ENCODE peak calls at places on chromosome 20, in eight cellular contexts. One of them, this sample, is unnamed.

GRCh38 chr20:33177866-33178265 is 9.9 kb downstream of the BPIFA2 start:
- DNase-seq in fibroblast of pulmonary artery: no peak
- DNase-seq in AG10803: no peak
- DNase-seq in HCT116: no peak
- DNase-seq in tibial nerve: no peak
- DNase-seq in foreskin fibroblast: no peak
- DNase-seq in A549: no peak
- DNase-seq in tibial artery: no peak
- DNase-seq in this sample: no peak

GRCh38 chr20:45892828-45893500 is 1.8 kb downstream of the CTSA start:
- DNase-seq in fibroblast of pulmonary artery: no peak
- DNase-seq in foreskin fibroblast: no peak
- DNase-seq in HCT116: no peak
- DNase-seq in A549: no peak
- DNase-seq in tibial artery: no peak
- DNase-seq in AG10803: no peak
- DNase-seq in tibial nerve: no peak
- DNase-seq in this sample: no peak

GRCh38 chr20:47230811-47231256 is 125.7 kb downstream of the ZMYND8 start:
- DNase-seq in tibial nerve: no peak
- DNase-seq in HCT116: no peak
- DNase-seq in A549: no peak
- DNase-seq in AG10803: no peak
- DNase-seq in foreskin fibroblast: no peak
- DNase-seq in tibial artery: no peak
- DNase-seq in fibroblast of pulmonary artery: no peak
- DNase-seq in this sample: no peak

GRCh38 chr20:9015984-9016324 is 52.9 kb upstream of the PLCB4 start:
- DNase-seq in tibial nerve: no peak
- DNase-seq in tibial artery: no peak
- DNase-seq in A549: peak
- DNase-seq in HCT116: no peak
- DNase-seq in foreskin fibroblast: peak
- DNase-seq in AG10803: peak
- DNase-seq in fibroblast of pulmonary artery: peak
- DNase-seq in this sample: no peak

GRCh38 chr20:44501448-44501847 is 20.4 kb downstream of the SERINC3 start:
- DNase-seq in tibial artery: no peak
- DNase-seq in tibial nerve: no peak
- DNase-seq in AG10803: peak
- DNase-seq in foreskin fibroblast: peak
- DNase-seq in fibroblast of pulmonary artery: peak
- DNase-seq in HCT116: no peak
- DNase-seq in A549: no peak
- DNase-seq in this sample: no peak

GRCh38 chr20:13336308-13337089 is 115.4 kb downstream of the ISM1 start:
- DNase-seq in HCT116: no peak
- DNase-seq in foreskin fibroblast: peak
- DNase-seq in tibial nerve: no peak
- DNase-seq in tibial artery: no peak
- DNase-seq in AG10803: no peak
- DNase-seq in A549: peak
- DNase-seq in fibroblast of pulmonary artery: no peak
- DNase-seq in this sample: no peak

GRCh38 chr20:5678769-5679168 is 71.4 kb upstream of the SHLD1 start:
- DNase-seq in tibial artery: no peak
- DNase-seq in AG10803: no peak
- DNase-seq in tibial nerve: no peak
- DNase-seq in foreskin fibroblast: no peak
- DNase-seq in HCT116: no peak
- DNase-seq in fibroblast of pulmonary artery: no peak
- DNase-seq in A549: no peak
- DNase-seq in this sample: no peak

GRCh38 chr20:61331542-61331941 is 79.5 kb downstream of the CDH4 start:
- DNase-seq in AG10803: no peak
- DNase-seq in A549: no peak
- DNase-seq in foreskin fibroblast: no peak
- DNase-seq in tibial nerve: no peak
- DNase-seq in HCT116: no peak
- DNase-seq in tibial artery: no peak
- DNase-seq in fibroblast of pulmonary artery: no peak
- DNase-seq in this sample: no peak

GRCh38 chr20:25344634-25345033 is 46.0 kb downstream of the ABHD12 start:
- DNase-seq in tibial nerve: no peak
- DNase-seq in foreskin fibroblast: no peak
- DNase-seq in fibroblast of pulmonary artery: no peak
- DNase-seq in AG10803: no peak
- DNase-seq in HCT116: no peak
- DNase-seq in tibial artery: no peak
- DNase-seq in A549: no peak
- DNase-seq in this sample: no peak

GRCh38 chr20:38473353-38473795 is 731 bp downstream of the RALGAPB start:
- DNase-seq in foreskin fibroblast: peak
- DNase-seq in AG10803: peak
- DNase-seq in fibroblast of pulmonary artery: peak
- DNase-seq in tibial nerve: no peak
- DNase-seq in tibial artery: no peak
- DNase-seq in A549: peak
- DNase-seq in HCT116: no peak
- DNase-seq in this sample: peak

GRCh38 chr20:37823276-37823980 is 79.5 kb upstream of the VSTM2L start:
- DNase-seq in tibial artery: no peak
- DNase-seq in AG10803: peak
- DNase-seq in HCT116: no peak
- DNase-seq in foreskin fibroblast: no peak
- DNase-seq in A549: no peak
- DNase-seq in fibroblast of pulmonary artery: peak
- DNase-seq in tibial nerve: no peak
- DNase-seq in this sample: no peak

GRCh38 chr20:64057628-64058498 is 5.1 kb upstream of the TCEA2 start:
- DNase-seq in HCT116: no peak
- DNase-seq in A549: peak
- DNase-seq in AG10803: peak
- DNase-seq in tibial nerve: peak
- DNase-seq in tibial artery: peak
- DNase-seq in foreskin fibroblast: no peak
- DNase-seq in fibroblast of pulmonary artery: peak
- DNase-seq in this sample: no peak

GRCh38 chr20:37397076-37397953 is 51.4 kb downstream of the SRC start:
- DNase-seq in foreskin fibroblast: no peak
- DNase-seq in fibroblast of pulmonary artery: no peak
- DNase-seq in HCT116: no peak
- DNase-seq in tibial nerve: no peak
- DNase-seq in AG10803: no peak
- DNase-seq in tibial artery: no peak
- DNase-seq in A549: peak
- DNase-seq in this sample: no peak

GRCh38 chr20:32898721-32899120 is 40.0 kb downstream of the EFCAB8 start:
- DNase-seq in tibial artery: no peak
- DNase-seq in HCT116: no peak
- DNase-seq in A549: no peak
- DNase-seq in fibroblast of pulmonary artery: peak
- DNase-seq in foreskin fibroblast: peak
- DNase-seq in tibial nerve: no peak
- DNase-seq in AG10803: peak
- DNase-seq in this sample: peak

GRCh38 chr20:24953621-24954133 is 4.6 kb downstream of the CST7 start:
- DNase-seq in AG10803: no peak
- DNase-seq in foreskin fibroblast: no peak
- DNase-seq in A549: no peak
- DNase-seq in fibroblast of pulmonary artery: no peak
- DNase-seq in tibial nerve: no peak
- DNase-seq in tibial artery: no peak
- DNase-seq in HCT116: no peak
- DNase-seq in this sample: no peak

GRCh38 chr20:40741507-40742106 is 52.6 kb upstream of the MAFB start:
- DNase-seq in fibroblast of pulmonary artery: peak
- DNase-seq in foreskin fibroblast: peak
- DNase-seq in tibial nerve: no peak
- DNase-seq in tibial artery: peak
- DNase-seq in HCT116: peak
- DNase-seq in AG10803: peak
- DNase-seq in A549: peak
- DNase-seq in this sample: no peak

GRCh38 chr20:35497780-35498189 is 31.7 kb downstream of the C20orf173 start:
- DNase-seq in AG10803: no peak
- DNase-seq in tibial artery: peak
- DNase-seq in fibroblast of pulmonary artery: peak
- DNase-seq in A549: no peak
- DNase-seq in foreskin fibroblast: no peak
- DNase-seq in HCT116: no peak
- DNase-seq in tibial nerve: peak
- DNase-seq in this sample: no peak

GRCh38 chr20:50713677-50714101 is 17.7 kb upstream of the PARD6B start:
- DNase-seq in tibial nerve: no peak
- DNase-seq in fibroblast of pulmonary artery: peak
- DNase-seq in HCT116: no peak
- DNase-seq in A549: peak
- DNase-seq in tibial artery: no peak
- DNase-seq in AG10803: peak
- DNase-seq in foreskin fibroblast: no peak
- DNase-seq in this sample: no peak
- TF ChIP-seq CTCF in tibial nerve: no peak
- TF ChIP-seq CTCF in fibroblast of pulmonary artery: peak
- TF ChIP-seq CTCF in HCT116: peak
- TF ChIP-seq CTCF in A549: peak
- TF ChIP-seq CTCF in tibial artery: peak
- TF ChIP-seq CTCF in AG10803: peak
- TF ChIP-seq CTCF in foreskin fibroblast: peak
- TF ChIP-seq CTCF in this sample: peak

GRCh38 chr20:53873249-53873642 is 197.1 kb downstream of the BCAS1 start:
- DNase-seq in tibial nerve: no peak
- DNase-seq in AG10803: no peak
- DNase-seq in fibroblast of pulmonary artery: no peak
- DNase-seq in foreskin fibroblast: no peak
- DNase-seq in A549: no peak
- DNase-seq in HCT116: no peak
- DNase-seq in tibial artery: no peak
- DNase-seq in this sample: no peak

GRCh38 chr20:53870426-53871199 is 199.8 kb downstream of the BCAS1 start:
- DNase-seq in A549: no peak
- DNase-seq in tibial nerve: no peak
- DNase-seq in foreskin fibroblast: no peak
- DNase-seq in AG10803: no peak
- DNase-seq in HCT116: no peak
- DNase-seq in fibroblast of pulmonary artery: no peak
- DNase-seq in tibial artery: no peak
- DNase-seq in this sample: no peak

GRCh38 chr20:53871541-53871940 is 198.9 kb downstream of the BCAS1 start:
- DNase-seq in foreskin fibroblast: no peak
- DNase-seq in tibial artery: no peak
- DNase-seq in HCT116: no peak
- DNase-seq in fibroblast of pulmonary artery: no peak
- DNase-seq in AG10803: no peak
- DNase-seq in A549: no peak
- DNase-seq in tibial nerve: no peak
- DNase-seq in this sample: no peak

GRCh38 chr20:53872561-53873248 is 197.7 kb downstream of the BCAS1 start:
- DNase-seq in tibial artery: no peak
- DNase-seq in fibroblast of pulmonary artery: no peak
- DNase-seq in tibial nerve: no peak
- DNase-seq in AG10803: peak
- DNase-seq in foreskin fibroblast: no peak
- DNase-seq in A549: no peak
- DNase-seq in HCT116: no peak
- DNase-seq in this sample: no peak

GRCh38 chr20:53872081-53872541 is 198.3 kb downstream of the BCAS1 start:
- DNase-seq in HCT116: no peak
- DNase-seq in foreskin fibroblast: no peak
- DNase-seq in A549: no peak
- DNase-seq in tibial artery: no peak
- DNase-seq in AG10803: peak
- DNase-seq in fibroblast of pulmonary artery: no peak
- DNase-seq in tibial nerve: no peak
- DNase-seq in this sample: no peak
- H3K4me3 ChIP-seq in HCT116: no peak
- H3K4me3 ChIP-seq in foreskin fibroblast: no peak
- H3K4me3 ChIP-seq in A549: no peak
- H3K4me3 ChIP-seq in tibial artery: no peak
- H3K4me3 ChIP-seq in AG10803: no peak
- H3K4me3 ChIP-seq in fibroblast of pulmonary artery: no peak
- H3K4me3 ChIP-seq in tibial nerve: no peak
- H3K4me3 ChIP-seq in this sample: no peak

DNA sequence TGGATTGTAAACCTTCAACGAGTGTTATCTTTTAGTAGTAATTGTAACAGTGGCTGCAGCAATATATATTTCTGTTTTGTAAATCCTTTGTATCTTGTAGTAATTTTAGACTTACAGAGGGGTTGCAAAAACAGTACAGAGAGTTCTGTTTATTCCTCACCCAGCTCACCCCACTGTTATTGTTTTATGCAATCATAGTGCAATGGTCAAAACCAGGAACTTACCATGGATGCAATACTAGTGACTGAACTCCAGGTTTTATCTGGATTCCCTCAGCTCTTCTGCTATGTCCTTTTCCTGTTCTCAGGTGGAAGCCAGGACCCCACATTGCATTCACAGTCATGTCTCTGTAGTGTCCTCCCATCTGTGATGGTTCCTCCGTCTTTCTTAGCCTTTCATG is 42.5 kb upstream of the NKX2-2 start:
- DNase-seq in tibial artery: no peak
- DNase-seq in fibroblast of pulmonary artery: no peak
- DNase-seq in A549: no peak
- DNase-seq in foreskin fibroblast: no peak
- DNase-seq in tibial nerve: no peak
- DNase-seq in AG10803: no peak
- DNase-seq in HCT116: no peak
- DNase-seq in this sample: no peak
- TF ChIP-seq CTCF in tibial artery: no peak
- TF ChIP-seq CTCF in fibroblast of pulmonary artery: no peak
- TF ChIP-seq CTCF in A549: no peak
- TF ChIP-seq CTCF in foreskin fibroblast: no peak
- TF ChIP-seq CTCF in tibial nerve: no peak
- TF ChIP-seq CTCF in AG10803: no peak
- TF ChIP-seq CTCF in HCT116: no peak
- TF ChIP-seq CTCF in this sample: no peak

GRCh38 chr20:2817341-2817726 is 1.2 kb downstream of the TMEM239 start:
- DNase-seq in foreskin fibroblast: no peak
- DNase-seq in HCT116: no peak
- DNase-seq in A549: no peak
- DNase-seq in tibial nerve: no peak
- DNase-seq in fibroblast of pulmonary artery: no peak
- DNase-seq in AG10803: no peak
- DNase-seq in tibial artery: no peak
- DNase-seq in this sample: no peak

GRCh38 chr20:2820084-2820895 is 4.1 kb downstream of the TMEM239 start:
- DNase-seq in foreskin fibroblast: no peak
- DNase-seq in AG10803: peak
- DNase-seq in tibial artery: no peak
- DNase-seq in HCT116: no peak
- DNase-seq in A549: no peak
- DNase-seq in fibroblast of pulmonary artery: peak
- DNase-seq in tibial nerve: no peak
- DNase-seq in this sample: no peak

GRCh38 chr20:2817891-2818595 is 1.9 kb downstream of the TMEM239 start:
- DNase-seq in tibial artery: no peak
- DNase-seq in HCT116: no peak
- DNase-seq in foreskin fibroblast: no peak
- DNase-seq in fibroblast of pulmonary artery: no peak
- DNase-seq in tibial nerve: peak
- DNase-seq in AG10803: peak
- DNase-seq in A549: no peak
- DNase-seq in this sample: no peak

GRCh38 chr20:2822073-2822472 is 5.9 kb downstream of the TMEM239 start:
- DNase-seq in AG10803: no peak
- DNase-seq in A549: no peak
- DNase-seq in HCT116: no peak
- DNase-seq in foreskin fibroblast: no peak
- DNase-seq in tibial nerve: no peak
- DNase-seq in fibroblast of pulmonary artery: no peak
- DNase-seq in tibial artery: no peak
- DNase-seq in this sample: no peak

GRCh38 chr20:2820896-2821869 is 5.0 kb downstream of the TMEM239 start:
- DNase-seq in tibial nerve: no peak
- DNase-seq in HCT116: no peak
- DNase-seq in foreskin fibroblast: no peak
- DNase-seq in A549: no peak
- DNase-seq in AG10803: no peak
- DNase-seq in tibial artery: no peak
- DNase-seq in fibroblast of pulmonary artery: no peak
- DNase-seq in this sample: no peak
- H3K4me3 ChIP-seq in tibial nerve: no peak
- H3K4me3 ChIP-seq in HCT116: no peak
- H3K4me3 ChIP-seq in foreskin fibroblast: no peak
- H3K4me3 ChIP-seq in A549: no peak
- H3K4me3 ChIP-seq in AG10803: no peak
- H3K4me3 ChIP-seq in tibial artery: no peak
- H3K4me3 ChIP-seq in fibroblast of pulmonary artery: no peak
- H3K4me3 ChIP-seq in this sample: no peak